ENCODE peak calls at places on chromosomes 4 and X, in nine cellular contexts. C is NCI-H460; B is endothelial cell; E is mesendoderm; V is left ventricle myocardium inferior; D is GM10248; S is NCI-H524; O is COR-L47; R is stimulated activated CD4-positive, alpha-beta T cell treated with anti-CD3 and anti-CD28 coated beads, Interleukin-4, amount 100 ng/mL, for 1 hour. Z is an unnamed sample.

GRCh38 chr4:4720671-4721070 is 138.8 kb upstream of the MSX1 start:
- DNase-seq in R (no peak), D (no peak), C (no peak), V (no peak), S (peak; percentile 99), O (no peak), B (no peak), E (no peak), Z (no peak)

GRCh38 chrX:116285506-116285905 is 115.0 kb downstream of the AGTR2 start:
- DNase-seq in O (no peak), S (no peak), B (no peak), C (no peak), R (no peak), V (no peak), D (no peak), E (peak; percentile 0), Z (no peak)

GRCh38 chr4:165208741-165209388 is 1.5 kb downstream of the KLHL2 start:
- DNase-seq in B (no peak), E (no peak), C (no peak), D (no peak), O (peak; percentile 73), S (no peak), V (no peak), R (no peak), Z (no peak)

GRCh38 chrX:65932173-65933084 is 107.5 kb downstream of the VSIG4 start:
- DNase-seq in O (peak; percentile 0), S (no peak), C (peak; percentile 4), D (no peak), V (no peak), B (no peak), E (peak; percentile 18), R (no peak), Z (no peak)

GRCh38 chr4:83504544-83504943 is 19.6 kb upstream of the ABRAXAS1 start:
- DNase-seq in B (no peak), O (no peak), E (no peak), V (no peak), R (no peak), C (no peak), D (no peak), S (no peak), Z (no peak)

GRCh38 chr4:189293459-189293858 is 647.2 kb upstream of the FRG1 start:
- DNase-seq in D (no peak), S (no peak), V (no peak), E (peak; percentile 45), B (no peak), C (no peak), O (no peak), R (no peak), Z (no peak)

GRCh38 chr4:6464842-6465588 is 7.4 kb downstream of the PPP2R2C start:
- DNase-seq in E (peak; percentile 59), C (no peak), O (no peak), B (no peak), D (no peak), S (peak; percentile 19), V (no peak), R (no peak), Z (no peak)

GRCh38 chr4:177005801-177006230 is 213.1 kb upstream of the VEGFC start:
- DNase-seq in E (peak; percentile 10), D (no peak), S (no peak), B (no peak), V (no peak), O (no peak), R (no peak), C (no peak), Z (no peak)

GRCh38 chr4:143773998-143774898 is 73.8 kb upstream of the FREM3 start:
- DNase-seq in V (no peak), C (peak; percentile 36), O (peak; percentile 54), R (peak; percentile 31), B (peak; percentile 45), E (peak; percentile 86), D (peak; percentile 35), S (peak; percentile 28), Z (peak; percentile 24)

GRCh38 chr4:71635094-71635493 is 148.8 kb downstream of the GC start:
- DNase-seq in O (no peak), B (no peak), R (no peak), V (no peak), E (no peak), D (no peak), C (no peak), S (peak; percentile 59), Z (no peak)

GRCh38 chr4:106898621-106899230 is 137.4 kb downstream of the DKK2 start:
- DNase-seq in V (no peak), O (peak; percentile 59), C (peak; percentile 18), S (peak; percentile 12), E (peak; percentile 58), D (peak; percentile 20), B (peak; percentile 61), R (no peak), Z (peak; percentile 20)

GRCh38 chrX:102720237-102721168 is at the start of gene GPRASP3:
- DNase-seq in C (peak; percentile 74), D (peak; percentile 65), B (peak; percentile 57), E (peak; percentile 81), S (peak; percentile 79), R (peak; percentile 74), O (peak; percentile 29), V (peak; percentile 76), Z (peak; percentile 44)

GRCh38 chr4:183130328-183131155 is 31.5 kb downstream of the WWC2 start:
- DNase-seq in C (no peak), V (peak; percentile 61), E (no peak), S (no peak), B (no peak), O (peak; percentile 89), R (no peak), D (no peak), Z (no peak)

GRCh38 chr4:189202182-189202868 is 738.3 kb upstream of the FRG1 start:
- DNase-seq in E (peak; percentile 51), R (peak; percentile 31), S (peak; percentile 52), B (peak; percentile 59), O (peak; percentile 70), C (peak; percentile 58), D (peak; percentile 17), V (peak; percentile 66), Z (peak; percentile 21)

GRCh38 chr4:157225096-157225495 is 4.6 kb downstream of the GRIA2 start:
- DNase-seq in O (no peak), D (no peak), S (no peak), C (no peak), V (no peak), B (no peak), E (no peak), R (no peak), Z (no peak)

GRCh38 chrX:41338422-41338821 is 4.5 kb downstream of the DDX3X start:
- DNase-seq in V (no peak), O (no peak), E (no peak), C (no peak), B (no peak), R (no peak), S (no peak), D (no peak), Z (no peak)

GRCh38 chr4:109826719-109827118 is 1.1 kb upstream of the RRH start:
- DNase-seq in V (no peak), S (peak; percentile 0), C (no peak), E (no peak), D (peak; percentile 18), B (no peak), R (no peak), O (peak; percentile 1), Z (peak; percentile 23)

GRCh38 chrX:47129157-47129878 is 15.2 kb downstream of the NDUFB11 start:
- DNase-seq in V (peak; percentile 90), C (peak; percentile 97), E (peak; percentile 98), D (peak; percentile 87), O (peak; percentile 79), B (peak; percentile 79), S (peak; percentile 98), R (peak; percentile 80), Z (peak; percentile 92)

GRCh38 chr4:89411539-89411938 is 103.9 kb upstream of the GPRIN3 start:
- DNase-seq in S (peak; percentile 74), D (no peak), C (no peak), B (no peak), O (no peak), V (no peak), E (peak; percentile 90), R (no peak), Z (no peak)

GRCh38 chr4:24042094-24042493 is 152.2 kb upstream of the PPARGC1A start:
- DNase-seq in D (no peak), B (no peak), C (no peak), S (no peak), O (no peak), R (no peak), E (no peak), V (no peak), Z (no peak)

GRCh38 chrX:154840856-154841255 is 6.4 kb upstream of the SMIM9 start:
- DNase-seq in V (no peak), R (no peak), B (no peak), D (peak; percentile 33), C (peak; percentile 46), E (peak; percentile 42), S (peak; percentile 57), O (peak; percentile 17), Z (peak; percentile 27)